ENCODE peak calls at places on chromosomes 2 and 18, in eight cellular contexts. R is GM23338, S is SK-N-SH, Z is HCT116, I is GM12878, M is K562, V is Panc1, U is HepG2. W is an unnamed sample.

GRCh38 chr18:21203842-21204241 is 38.2 kb upstream of the GREB1L start:
- DNase-seq in Z (no peak), R (peak; percentile 8), U (no peak), I (no peak), S (no peak), M (no peak), V (no peak), W (no peak)

GRCh38 chr2:9800975-9801723 is 42.1 kb upstream of the TAF1B start:
- DNase-seq in R (no peak), V (no peak), I (no peak), Z (no peak), U (peak; percentile 30), S (no peak), M (peak; percentile 69), W (no peak)

GRCh38 chr2:104766683-104767082 is 87.2 kb upstream of the POU3F3 start:
- DNase-seq in I (no peak), S (no peak), M (no peak), Z (no peak), R (peak; percentile 55), V (no peak), U (no peak), W (no peak)

GRCh38 chr18:48485828-48486405 is 52.9 kb upstream of the CTIF start:
- DNase-seq in R (no peak), S (no peak), U (peak; percentile 28), Z (no peak), V (no peak), M (no peak), I (no peak), W (no peak)

GRCh38 chr2:46377666-46378560 is 80.7 kb downstream of the EPAS1 start:
- DNase-seq in Z (no peak), V (no peak), R (no peak), S (no peak), I (no peak), U (no peak), M (no peak), W (no peak)

GRCh38 chr2:235769046-235769445 is 275.2 kb downstream of the AGAP1 start:
- DNase-seq in U (no peak), I (no peak), Z (no peak), S (no peak), R (no peak), V (no peak), M (no peak), W (no peak)

GRCh38 chr2:178397002-178397605 is 53.9 kb downstream of the PRKRA start:
- DNase-seq in M (peak; percentile 46), V (peak; percentile 32), R (peak; percentile 73), S (peak; percentile 44), U (peak; percentile 46), I (no peak), Z (peak; percentile 33), W (no peak)

GRCh38 chr2:38377501-38378258 is 607 bp upstream of the ATL2 start:
- DNase-seq in S (no peak), M (no peak), V (peak; percentile 25), I (no peak), R (peak; percentile 95), Z (no peak), U (peak; percentile 42), W (no peak)

GRCh38 chr2:239751719-239752355 is 273.3 kb downstream of the NDUFA10 start:
- DNase-seq in R (no peak), S (no peak), I (no peak), U (no peak), M (no peak), Z (no peak), V (no peak), W (peak; percentile 83)

GRCh38 chr2:239376351-239376750 is 24.5 kb downstream of the HDAC4 start:
- DNase-seq in V (no peak), S (no peak), R (no peak), I (no peak), Z (no peak), U (no peak), M (no peak), W (no peak)

GRCh38 chr2:72027426-72028161 is 120.1 kb downstream of the CYP26B1 start:
- DNase-seq in M (no peak), S (no peak), U (no peak), Z (no peak), V (no peak), I (no peak), R (no peak), W (no peak)

GRCh38 chr2:224333631-224334030 is 68.3 kb downstream of the FAM124B start:
- DNase-seq in S (no peak), M (no peak), I (no peak), Z (no peak), R (no peak), U (no peak), V (no peak), W (no peak)

GRCh38 chr2:47204691-47205090 is 49.6 kb upstream of the STPG4 start:
- DNase-seq in R (no peak), S (no peak), I (no peak), V (no peak), M (no peak), Z (no peak), U (no peak), W (no peak)

GRCh38 chr18:27278131-27278530 is 93.0 kb upstream of the CHST9 start:
- DNase-seq in U (no peak), S (no peak), M (no peak), Z (no peak), V (no peak), R (no peak), I (no peak), W (no peak)

GRCh38 chr2:189217041-189217440 is 37.5 kb upstream of the COL5A2 start:
- DNase-seq in U (no peak), R (no peak), Z (no peak), I (no peak), M (no peak), S (no peak), V (no peak), W (no peak)

GRCh38 chr2:63553049-63553448 is 35.2 kb downstream of the WDPCP start:
- DNase-seq in R (no peak), U (no peak), Z (no peak), S (no peak), V (no peak), M (no peak), I (no peak), W (no peak)

GRCh38 chr2:238286551-238286950 is 1.9 kb downstream of the PER2 start:
- DNase-seq in I (no peak), U (peak; percentile 48), M (no peak), S (no peak), R (no peak), V (no peak), Z (no peak), W (peak; percentile 53)

GRCh38 chr2:191666241-191666640 is 11.7 kb upstream of the NABP1 start:
- DNase-seq in I (no peak), Z (no peak), V (no peak), U (no peak), S (no peak), R (no peak), M (no peak), W (no peak)

GRCh38 chr2:185828326-185828725 is 89.7 kb downstream of the FSIP2 start:
- DNase-seq in Z (no peak), V (no peak), S (no peak), M (no peak), R (no peak), U (no peak), I (no peak), W (no peak)

GRCh38 chr2:27959496-27959895 is 69.0 kb downstream of the BABAM2 start:
- DNase-seq in V (no peak), U (peak; percentile 69), M (no peak), Z (no peak), S (no peak), R (no peak), I (no peak), W (peak; percentile 64)

GRCh38 chr2:158125756-158126498 is 24.3 kb downstream of the UPP2 start:
- DNase-seq in R (peak; percentile 17), U (no peak), M (no peak), V (no peak), S (no peak), Z (no peak), I (no peak), W (no peak)
- H3K4me3 ChIP-seq in R (no peak overlapping the region), U (no peak overlapping the region), M (no peak overlapping the region), V (no peak overlapping the region), S (no peak overlapping the region), Z (no peak overlapping the region), I (no peak overlapping the region), W (no peak overlapping the region)

GRCh38 chr2:219488149-219488843 is 10.4 kb upstream of the GMPPA start:
- DNase-seq in Z (no peak), R (no peak), S (no peak), U (no peak), V (no peak), M (no peak), I (no peak), W (no peak)
- TF ChIP-seq POLR2AphosphoS5 in Z (no peak), R (no peak), S (no peak), U (no peak), V (no peak), M (no peak), I (no peak), W (no peak)

GRCh38 chr2:151880586-151880985 is 52.4 kb upstream of the ARL5A start:
- DNase-seq in Z (no peak), V (no peak), R (no peak), S (no peak), I (no peak), U (no peak), M (no peak), W (no peak)

GRCh38 chr2:151878655-151879563 is 50.7 kb upstream of the ARL5A start:
- DNase-seq in Z (peak; percentile 46), U (peak; percentile 83), V (no peak), M (no peak), I (no peak), R (no peak), S (no peak), W (peak; percentile 35)

GRCh38 chr2:151886235-151886634 is 58.0 kb upstream of the ARL5A start:
- DNase-seq in S (no peak), U (peak; percentile 41), R (no peak), V (no peak), M (no peak), Z (no peak), I (no peak), W (no peak)

GRCh38 chr2:151881342-151881741 is 53.1 kb upstream of the ARL5A start:
- DNase-seq in S (no peak), R (no peak), V (no peak), Z (no peak), I (no peak), U (no peak), M (no peak), W (no peak)

DNA sequence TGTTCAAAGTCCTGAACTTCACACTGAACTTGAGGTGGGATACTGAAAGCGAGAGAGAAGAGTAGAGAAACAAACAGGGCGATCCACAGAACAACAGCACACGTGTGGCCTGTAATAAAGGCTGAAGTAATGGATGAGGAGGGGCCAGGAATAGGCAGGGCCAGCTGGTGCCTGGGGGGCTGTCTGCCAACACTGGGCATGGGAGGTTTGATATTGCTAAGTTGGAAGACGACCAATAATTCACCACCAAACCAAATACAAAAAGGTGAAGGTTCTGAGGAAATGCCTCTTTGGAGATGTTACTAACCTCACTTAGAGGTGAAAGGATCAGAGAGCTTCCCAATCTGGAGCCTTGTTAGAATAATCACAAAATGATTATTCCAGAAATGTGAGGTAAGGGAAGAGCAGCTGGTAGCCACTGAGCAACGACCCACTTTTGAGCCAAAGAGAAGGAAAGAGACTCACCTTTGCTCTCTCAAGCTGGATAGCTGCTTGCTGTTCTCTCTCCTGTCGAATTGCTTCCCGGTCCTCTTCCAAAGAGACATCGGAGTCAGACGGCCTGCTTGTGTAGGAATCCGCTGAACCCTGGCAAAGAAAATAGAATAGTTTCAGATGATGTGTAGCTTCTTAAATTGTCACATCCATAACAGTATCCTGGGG is 54.7 kb upstream of the ARL5A start:
- DNase-seq in U (no peak), R (no peak), S (no peak), I (no peak), V (no peak), Z (no peak), M (no peak), W (no peak)
- TF ChIP-seq REST in U (no peak), R (no peak), S (no peak), I (no peak), V (no peak), Z (no peak), M (no peak), W (no peak)

GRCh38 chr2:204967199-204967995 is 422.1 kb downstream of the PARD3B start:
- DNase-seq in S (peak; percentile 23), M (no peak), I (no peak), Z (no peak), U (no peak), R (no peak), V (no peak), W (no peak)
- H3K4me3 ChIP-seq in S (no peak overlapping the region), M (no peak overlapping the region), I (no peak overlapping the region), Z (no peak overlapping the region), U (no peak overlapping the region), R (no peak overlapping the region), V (no peak overlapping the region), W (no peak overlapping the region)

W was measured in HL-60.